ENCODE peak calls at places on chromosomes 1 and 21, in six cellular contexts. W is K562, U is GM12878, K is H1, Z is SK-N-SH, G is HepG2. O is an unnamed sample.

GRCh38 chr21:32021319-32022027 is 148.7 kb downstream of the HUNK start:
- DNase-seq in K (no peak), Z (peak; percentile 39), W (no peak), G (no peak), U (no peak), O (no peak)

GRCh38 chr1:101388904-101389546 is 152.2 kb downstream of the S1PR1 start:
- DNase-seq in W (no peak), U (peak; percentile 90), G (no peak), K (no peak), Z (no peak), O (no peak)

GRCh38 chr1:204366759-204367158 is 7.0 kb upstream of the PLEKHA6 start:
- DNase-seq in W (peak; percentile 54), K (no peak), G (no peak), U (no peak), Z (peak; percentile 46), O (peak; percentile 46)

GRCh38 chr1:178263341-178263740 is 169.4 kb downstream of the RASAL2 start:
- DNase-seq in W (no peak), Z (no peak), K (no peak), G (no peak), U (no peak), O (no peak)

GRCh38 chr1:154371436-154371835 is 33.7 kb upstream of the IL6R start:
- DNase-seq in U (no peak), G (no peak), Z (no peak), K (no peak), W (no peak), O (no peak)

GRCh38 chr1:232084584-232085223 is 458.1 kb downstream of the DISC1 start:
- DNase-seq in W (no peak), K (peak; percentile 13), Z (no peak), G (no peak), U (no peak), O (no peak)

GRCh38 chr1:205041121-205041758 is 1.8 kb upstream of the CNTN2 start:
- DNase-seq in K (no peak), G (no peak), U (no peak), Z (no peak), W (no peak), O (no peak)

GRCh38 chr1:119316870-119317416 is 51.6 kb upstream of the HAO2 start:
- DNase-seq in U (no peak), W (peak; percentile 24), G (no peak), K (no peak), Z (peak; percentile 31), O (peak; percentile 3)

GRCh38 chr1:54001620-54002019 is 16.4 kb downstream of the LDLRAD1 start:
- DNase-seq in K (no peak), Z (no peak), G (peak; percentile 21), U (no peak), W (no peak), O (no peak)

GRCh38 chr21:37463083-37463780 is 96.7 kb downstream of the DYRK1A start:
- DNase-seq in K (no peak), U (peak; percentile 12), W (peak; percentile 51), G (peak; percentile 32), Z (peak; percentile 33), O (peak; percentile 64)

GRCh38 chr1:33354707-33355276 is 33.9 kb upstream of the A3GALT2 start:
- DNase-seq in G (no peak), Z (no peak), U (no peak), W (no peak), K (no peak), O (no peak)

GRCh38 chr1:23362218-23362713 is 7.4 kb downstream of the ZNF436 start:
- DNase-seq in G (no peak), W (no peak), Z (no peak), K (no peak), U (no peak), O (no peak)

GRCh38 chr1:82486969-82487368 is 686.2 kb downstream of the ADGRL2 start:
- DNase-seq in G (no peak), U (no peak), K (no peak), Z (no peak), W (no peak), O (no peak)

GRCh38 chr1:32393136-32393535 is 1.1 kb downstream of the BSDC1 start:
- DNase-seq in Z (no peak), W (no peak), K (no peak), G (peak; percentile 13), U (no peak), O (no peak)

GRCh38 chr1:174218983-174219382 is 59.7 kb downstream of the RABGAP1L start:
- DNase-seq in W (no peak), Z (no peak), U (no peak), G (no peak), K (no peak), O (no peak)

GRCh38 chr1:238783633-238784032 is 602.7 kb upstream of the CHRM3 start:
- DNase-seq in Z (no peak), G (no peak), K (no peak), U (no peak), W (no peak), O (no peak)

GRCh38 chr1:117436528-117436927 is 69.3 kb downstream of the MAN1A2 start:
- DNase-seq in K (no peak), Z (no peak), W (no peak), G (no peak), U (no peak), O (no peak)

GRCh38 chr1:27574871-27575831 is 28.8 kb downstream of the AHDC1 start:
- DNase-seq in G (no peak), K (no peak), W (peak; percentile 69), Z (peak; percentile 72), U (no peak), O (peak; percentile 46)

GRCh38 chr1:64228181-64228957 is 24.9 kb downstream of the UBE2U start:
- DNase-seq in U (no peak), G (no peak), Z (no peak), W (no peak), K (no peak), O (no peak)

GRCh38 chr1:151989131-151989868 is 4.4 kb downstream of the S100A10 start:
- DNase-seq in W (no peak), U (no peak), Z (no peak), K (no peak), G (no peak), O (no peak)

GRCh38 chr1:241114699-241115233 is 242.2 kb downstream of the RGS7 start:
- DNase-seq in G (no peak), Z (no peak), K (no peak), W (no peak), U (no peak), O (no peak)

GRCh38 chr1:165696625-165697100 is 1.7 kb downstream of the ALDH9A1 start:
- DNase-seq in U (no peak), K (no peak), W (no peak), Z (no peak), G (no peak), O (no peak)

GRCh38 chr1:74579425-74579824 is 67.0 kb upstream of the LRRC53 start:
- DNase-seq in Z (no peak), W (no peak), K (no peak), U (peak; percentile 65), G (no peak), O (no peak)

GRCh38 chr21:46195595-46196195 is 11.4 kb upstream of the SPATC1L start:
- DNase-seq in U (no peak), Z (peak; percentile 28), W (no peak), K (no peak), G (no peak), O (no peak)
- TF ChIP-seq CHD2 in U (no peak), Z (no peak), W (no peak), K (no peak), G (no peak), O (no peak)

DNA sequence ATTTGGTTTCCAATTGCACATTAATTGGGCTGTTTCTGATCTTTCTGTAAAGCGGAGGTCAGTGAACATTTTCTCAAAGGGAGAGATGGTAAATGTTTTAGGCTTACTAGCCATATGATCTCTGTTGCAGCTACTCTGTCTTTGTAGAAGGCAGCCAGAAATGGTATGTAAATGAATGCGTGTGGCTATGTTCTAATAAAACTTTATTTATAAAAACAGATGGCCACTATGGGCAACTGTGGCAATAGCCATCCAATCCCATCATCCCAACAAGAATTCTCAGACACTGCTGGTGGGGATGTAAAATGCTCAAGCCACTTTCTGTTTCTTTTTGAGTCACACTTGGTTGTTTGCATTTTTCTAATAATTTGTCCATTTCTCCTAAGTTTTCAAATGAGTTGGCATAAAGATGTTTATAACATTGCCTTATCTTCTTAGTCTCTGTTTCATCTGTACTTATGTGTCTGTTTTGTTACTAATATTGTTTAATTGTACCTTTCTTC is 448.8 kb upstream of the VAMP3 start:
- DNase-seq in K (no peak), G (no peak), Z (no peak), U (no peak), W (no peak), O (no peak)
- TF ChIP-seq MAX in K (no peak), G (no peak), Z (no peak), U (no peak), W (no peak), O (no peak)

DNA sequence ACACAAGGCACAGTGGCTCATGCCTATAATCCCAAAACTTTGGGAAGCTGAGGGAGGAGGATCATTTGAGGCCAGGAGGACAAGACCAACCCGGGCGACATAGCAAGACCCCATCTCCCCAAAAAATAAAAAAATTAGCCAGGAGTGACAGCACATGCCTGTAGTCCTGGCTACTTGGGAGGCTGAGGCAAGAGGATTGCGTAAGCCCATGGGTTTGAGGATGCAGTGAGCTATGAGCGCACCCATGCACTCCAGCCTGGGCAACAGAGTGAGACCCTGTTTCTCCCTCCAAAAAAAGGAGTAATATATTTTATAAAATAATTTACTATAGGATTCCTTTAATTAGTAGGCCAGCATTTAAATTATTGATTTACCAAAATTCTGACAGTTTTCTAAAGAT is 89.8 kb downstream of the ACBD6 start:
- DNase-seq in K (no peak), G (no peak), W (no peak), Z (no peak), U (no peak), O (no peak)
- TF ChIP-seq CHD2 in K (no peak), G (no peak), W (no peak), Z (no peak), U (no peak), O (no peak)

DNA sequence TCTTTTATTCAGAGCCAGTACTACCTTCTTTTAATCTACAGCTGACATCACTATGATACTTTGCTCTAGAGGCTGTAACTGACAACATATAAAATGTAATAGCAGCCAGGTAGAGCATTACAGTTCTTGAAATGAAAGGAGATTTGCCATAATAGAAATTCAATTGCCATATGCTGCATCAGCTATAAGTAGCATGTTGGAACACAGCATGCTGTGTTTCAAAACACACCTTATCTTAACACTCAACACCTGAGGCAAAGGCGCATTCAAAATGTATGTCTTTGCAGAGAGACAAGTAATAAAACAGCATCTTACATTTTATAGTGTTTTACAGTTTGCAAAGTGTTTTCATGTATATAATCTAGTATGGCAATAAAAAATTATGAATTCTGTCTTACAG is 24.0 kb upstream of the KRTAP21-1 start:
- DNase-seq in G (no peak), K (no peak), U (no peak), Z (no peak), W (no peak), O (no peak)
- TF ChIP-seq MAX in G (no peak), K (no peak), U (no peak), Z (no peak), W (no peak), O (no peak)

GRCh38 chr21:15063821-15064575 is 802 bp downstream of the NRIP1 start:
- DNase-seq in W (peak; percentile 56), G (no peak), Z (peak; percentile 35), U (no peak), K (no peak), O (no peak)
- TF ChIP-seq CHD2 in W (no peak), G (no peak), Z (no peak), U (no peak), K (no peak), O (no peak)

GRCh38 chr21:39313042-39313456 is 383 bp downstream of the BRWD1 start:
- DNase-seq in K (no peak), G (no peak), U (no peak), Z (peak; percentile 58), W (peak; percentile 77), O (peak; percentile 10)
- TF ChIP-seq MAX in K (no peak), G (no peak), U (no peak), Z (no peak), W (no peak), O (no peak)